ENCODE peak calls at places on chromosomes 5 and 9, in eight cellular contexts. V, L, B, X, T, E, A and M are unnamed samples.

GRCh38 chr5:67969631-67970030 is 245.9 kb upstream of the PIK3R1 start:
- DNase-seq in B (no peak), X (no peak), L (no peak), A (no peak), T (no peak), E (no peak), V (no peak), M (no peak)

GRCh38 chr9:7212101-7212500 is 454.3 kb downstream of the KDM4C start:
- DNase-seq in T (no peak), V (peak; percentile 12), E (no peak), B (no peak), X (no peak), A (no peak), L (no peak), M (no peak)

GRCh38 chr9:26951794-26952193 is 4.4 kb upstream of the IFT74 start:
- DNase-seq in B (no peak), A (no peak), T (no peak), L (no peak), E (no peak), X (no peak), V (no peak), M (no peak)

GRCh38 chr5:1054799-1055775 is 46.5 kb downstream of the NKD2 start:
- DNase-seq in A (no peak), B (no peak), E (no peak), T (no peak), V (no peak), L (no peak), X (peak; percentile 71), M (no peak)

GRCh38 chr9:115941561-115942315 is 211.9 kb upstream of the PAPPA start:
- DNase-seq in X (no peak), L (no peak), V (peak; percentile 32), T (no peak), B (no peak), E (no peak), A (no peak), M (no peak)

GRCh38 chr9:124242331-124243194 is 15.2 kb upstream of the NEK6 start:
- DNase-seq in A (no peak), L (no peak), X (no peak), T (no peak), E (peak; percentile 58), V (no peak), B (no peak), M (no peak)

GRCh38 chr5:175728885-175729828 is 71.3 kb downstream of the HRH2 start:
- DNase-seq in E (no peak), A (no peak), B (peak; percentile 6), X (peak; percentile 76), T (no peak), L (no peak), V (no peak), M (no peak)

GRCh38 chr5:91495699-91496098 is 112.6 kb upstream of the ARRDC3 start:
- DNase-seq in V (no peak), B (no peak), L (no peak), X (no peak), T (no peak), A (no peak), E (peak; percentile 82), M (no peak)

GRCh38 chr5:5141625-5142527 is 1.7 kb downstream of the ADAMTS16 start:
- DNase-seq in A (no peak), T (peak; percentile 46), V (no peak), X (no peak), B (peak; percentile 47), E (peak; percentile 80), L (peak; percentile 87), M (peak; percentile 61)

GRCh38 chr9:27436234-27436633 is 87.9 kb upstream of the IFNK start:
- DNase-seq in A (no peak), X (no peak), V (no peak), E (no peak), B (no peak), L (no peak), T (no peak), M (no peak)

GRCh38 chr9:113621309-113621791 is 157.8 kb downstream of the RGS3 start:
- DNase-seq in X (peak; percentile 95), T (no peak), L (no peak), A (no peak), B (peak; percentile 89), V (peak; percentile 95), E (peak; percentile 66), M (no peak)

GRCh38 chr9:90245661-90246060 is 397.0 kb downstream of the DIRAS2 start:
- DNase-seq in L (no peak), A (no peak), T (no peak), V (no peak), E (no peak), B (no peak), X (no peak), M (no peak)
- H3K27ac ChIP-seq in L (no peak overlapping the region), A (no peak overlapping the region), T (no peak overlapping the region), V (no peak overlapping the region), E (no peak overlapping the region), B (no peak overlapping the region), X (no peak overlapping the region), M (no peak overlapping the region)

GRCh38 chr5:138953370-138954256 is 78.5 kb upstream of the LRRTM2 start:
- DNase-seq in L (no peak), A (no peak), X (peak; percentile 96), B (peak; percentile 96), V (peak; percentile 63), T (peak; percentile 29), E (peak; percentile 94), M (peak; percentile 7)

GRCh38 chr5:138955013-138955660 is 80.0 kb upstream of the LRRTM2 start:
- DNase-seq in T (no peak), E (no peak), A (no peak), L (no peak), X (peak; percentile 89), B (no peak), V (no peak), M (no peak)

GRCh38 chr5:138955672-138956295 is 80.6 kb upstream of the LRRTM2 start:
- DNase-seq in L (no peak), X (peak; percentile 56), T (no peak), A (no peak), V (no peak), E (no peak), B (no peak), M (no peak)

GRCh38 chr5:138952962-138953361 is 77.8 kb upstream of the LRRTM2 start:
- DNase-seq in X (no peak), B (peak; percentile 55), E (no peak), T (peak; percentile 3), A (no peak), V (no peak), L (no peak), M (no peak)

DNA sequence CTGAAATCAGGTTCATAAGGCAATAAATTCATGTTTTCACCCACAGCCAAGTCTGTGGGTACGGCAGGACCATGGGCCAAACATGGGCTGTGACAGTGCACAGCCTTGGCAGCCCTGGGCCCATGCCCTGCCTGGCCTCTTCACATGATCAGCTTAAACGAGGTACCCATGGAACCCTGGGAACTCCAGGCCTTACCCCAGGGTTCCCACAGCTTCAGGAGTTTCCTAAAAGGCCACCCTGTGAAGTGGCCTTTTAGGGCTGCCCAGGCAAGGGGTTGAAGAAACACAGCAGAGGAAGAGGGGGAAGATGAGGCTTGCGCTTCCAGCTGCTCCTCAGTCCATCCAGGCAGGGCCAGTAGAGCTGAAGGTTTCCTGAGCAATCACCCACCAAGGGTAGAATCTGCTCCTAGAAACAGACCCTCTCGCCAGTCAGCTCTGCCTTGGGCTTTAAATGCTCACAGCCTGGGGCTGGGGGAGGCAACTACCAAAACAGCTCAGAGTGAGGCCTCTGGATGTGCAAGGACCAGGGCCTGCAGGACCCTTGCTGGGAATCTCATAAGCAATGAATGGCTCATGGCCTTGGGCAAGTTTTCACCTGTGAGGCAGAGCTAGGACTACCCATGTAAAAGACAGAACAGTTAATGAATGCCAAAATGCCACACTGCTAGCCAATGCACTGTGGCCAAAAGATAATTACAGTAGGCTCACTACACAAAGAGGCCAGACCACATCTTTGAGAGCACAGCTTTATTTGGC is 79.3 kb upstream of the LRRTM2 start:
- DNase-seq in V (no peak), B (no peak), T (no peak), A (no peak), X (peak; percentile 9), E (no peak), L (no peak), M (no peak)
- H3K27ac ChIP-seq in V (no peak overlapping the region), B (no peak overlapping the region), T (no peak overlapping the region), A (peak overlapping the region; percentile 76), X (peak overlapping the region; percentile 78), E (peak overlapping the region; percentile 36), L (no peak overlapping the region), M (no peak overlapping the region)

DNA sequence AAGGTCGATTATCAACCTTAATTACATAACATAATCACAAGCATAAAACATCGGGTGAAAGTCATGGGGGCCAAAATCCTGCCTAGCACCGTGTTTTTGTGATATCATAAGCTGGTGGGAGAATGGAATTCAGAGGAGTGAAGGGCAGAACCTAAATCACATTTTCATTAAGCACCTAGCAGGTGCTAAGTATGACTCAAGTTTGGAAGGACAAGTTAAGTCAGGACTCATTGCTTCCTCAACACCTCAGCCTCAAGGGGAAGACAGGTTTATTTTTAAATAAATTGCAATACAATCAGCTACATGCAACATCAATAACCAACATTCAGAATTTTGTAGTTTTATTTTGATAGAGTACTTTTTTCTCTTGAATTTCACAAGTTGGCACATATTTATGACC is 33.5 kb upstream of the GAS1 start:
- DNase-seq in V (no peak), L (no peak), A (no peak), E (no peak), T (no peak), B (no peak), X (no peak), M (no peak)
- H3K27ac ChIP-seq in V (no peak overlapping the region), L (no peak overlapping the region), A (no peak overlapping the region), E (no peak overlapping the region), T (no peak overlapping the region), B (no peak overlapping the region), X (no peak overlapping the region), M (no peak overlapping the region)

GRCh38 chr5:56028708-56029107 is 33.9 kb upstream of the IL6ST start:
- DNase-seq in A (no peak), T (no peak), V (no peak), E (no peak), B (no peak), X (no peak), L (no peak), M (no peak)

GRCh38 chr5:56023296-56023695 is 28.5 kb upstream of the IL6ST start:
- DNase-seq in T (no peak), A (no peak), V (no peak), B (no peak), E (no peak), X (no peak), L (no peak), M (no peak)

GRCh38 chr5:56026863-56027300 is 32.1 kb upstream of the IL6ST start:
- DNase-seq in E (no peak), A (no peak), B (no peak), L (no peak), T (no peak), V (peak; percentile 91), X (no peak), M (no peak)

GRCh38 chr5:56024810-56025302 is 30.1 kb upstream of the IL6ST start:
- DNase-seq in B (no peak), E (no peak), V (no peak), A (no peak), L (no peak), T (no peak), X (no peak), M (peak; percentile 48)

DNA sequence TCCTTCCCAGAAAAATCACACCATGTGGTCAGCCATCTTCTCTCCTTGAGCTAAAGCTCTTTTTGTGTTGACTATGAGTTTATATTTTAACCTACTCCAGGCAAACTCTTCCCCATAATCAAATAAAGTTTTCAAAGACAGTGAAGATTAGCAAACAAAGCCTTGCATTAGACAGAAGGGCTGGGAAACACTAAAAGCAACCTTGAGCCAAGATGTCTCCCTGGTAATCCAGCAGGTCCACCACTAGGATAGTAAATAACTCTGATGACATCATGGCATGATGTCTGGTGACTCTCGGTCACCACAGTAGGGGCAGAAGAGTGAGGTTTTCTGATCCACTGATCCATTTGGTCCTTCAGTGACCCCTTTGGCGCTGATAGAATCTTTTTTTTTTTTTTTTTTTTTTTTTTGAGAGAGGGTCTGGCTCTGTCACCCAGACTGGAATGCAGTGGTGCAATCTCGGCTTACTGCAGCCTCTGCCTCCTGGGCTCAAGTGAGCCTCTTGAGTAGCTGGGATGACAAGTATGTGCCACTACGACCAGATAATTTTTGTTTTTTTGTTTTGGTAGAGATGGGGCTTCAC is 30.6 kb upstream of the IL6ST start:
- DNase-seq in V (no peak), B (no peak), L (no peak), X (no peak), A (no peak), T (no peak), E (no peak), M (no peak)
- H3K27ac ChIP-seq in V (no peak overlapping the region), B (no peak overlapping the region), L (no peak overlapping the region), X (no peak overlapping the region), A (no peak overlapping the region), T (no peak overlapping the region), E (no peak overlapping the region), M (peak overlapping the region; percentile 22)